ENCODE peak calls at places on chromosome 11, in eight cellular contexts. O is neuronal stem cell, E is endothelial cell of umbilical vein, T is H9, C is IMR-90, K is HCT116, U is mammary epithelial cell, G is GM23248. S is an unnamed sample.

GRCh38 chr11:3345736-3346135 is 33.2 kb downstream of the ZNF195 start:
- DNase-seq in O (no peak), E (no peak), T (no peak), C (no peak), K (no peak), U (no peak), G (no peak), S (no peak)

GRCh38 chr11:69553416-69554357 is 72.2 kb downstream of the LINC01488 start:
- DNase-seq in O (no peak), E (no peak), T (no peak), C (no peak), K (no peak), U (no peak), G (no peak), S (no peak)

GRCh38 chr11:75398906-75399305 is 412 bp upstream of the RPS3 start:
- DNase-seq in O (no peak), E (no peak), T (no peak), C (no peak), K (no peak), U (no peak), G (no peak), S (no peak)

GRCh38 chr11:34775417-34775888 is 140.7 kb downstream of the APIP start:
- DNase-seq in O (no peak), E (no peak), T (no peak), C (no peak), K (no peak), U (no peak), G (no peak), S (peak; percentile 19)

GRCh38 chr11:100830978-100831732 is 144.1 kb downstream of the ARHGAP42 start:
- DNase-seq in O (no peak), E (peak; percentile 24), T (no peak), C (peak; percentile 81), K (no peak), U (peak; percentile 49), G (peak; percentile 69), S (peak; percentile 31)

GRCh38 chr11:122655527-122656072 is at the start of gene UBASH3B:
- DNase-seq in O (peak; percentile 79), E (peak; percentile 90), T (peak; percentile 91), C (peak; percentile 89), K (peak; percentile 71), U (peak; percentile 88), G (peak; percentile 94), S (peak; percentile 92)

GRCh38 chr11:111193924-111194490 is 51.5 kb upstream of the POU2AF2 start:
- DNase-seq in O (no peak), E (no peak), T (no peak), C (no peak), K (no peak), U (peak; percentile 28), G (peak; percentile 45), S (no peak)

GRCh38 chr11:6607190-6607635 is 3.6 kb downstream of the ILK start:
- DNase-seq in O (no peak), E (no peak), T (no peak), C (no peak), K (no peak), U (no peak), G (no peak), S (no peak)

GRCh38 chr11:45717526-45717925 is 52.1 kb upstream of the CHST1 start:
- DNase-seq in O (no peak), E (no peak), T (no peak), C (no peak), K (no peak), U (no peak), G (no peak), S (no peak)

GRCh38 chr11:46290598-46291309 is 13.3 kb downstream of the CREB3L1 start:
- DNase-seq in O (no peak), E (no peak), T (peak; percentile 93), C (peak; percentile 98), K (no peak), U (no peak), G (peak; percentile 97), S (no peak)

GRCh38 chr11:112219476-112220232 is 6.6 kb upstream of the PTS start:
- DNase-seq in O (peak; percentile 67), E (peak; percentile 80), T (peak; percentile 38), C (peak; percentile 81), K (peak; percentile 71), U (peak; percentile 53), G (peak; percentile 76), S (peak; percentile 86)

GRCh38 chr11:64003807-64004589 is 17.8 kb downstream of the OTUB1 start:
- DNase-seq in O (no peak), E (peak; percentile 44), T (no peak), C (no peak), K (no peak), U (no peak), G (peak; percentile 15), S (no peak)

GRCh38 chr11:113372317-113372716 is 15.3 kb upstream of the ANKK1 start:
- DNase-seq in O (no peak), E (peak; percentile 5), T (no peak), C (peak; percentile 38), K (no peak), U (no peak), G (no peak), S (no peak)

GRCh38 chr11:71555508-71555907 is 7.3 kb downstream of the KRTAP5-9 start:
- DNase-seq in O (no peak), E (no peak), T (no peak), C (no peak), K (no peak), U (no peak), G (no peak), S (no peak)

GRCh38 chr11:58442136-58442535 is at the start of gene OR5B12:
- DNase-seq in O (no peak), E (no peak), T (no peak), C (no peak), K (no peak), U (no peak), G (no peak), S (no peak)

GRCh38 chr11:12195773-12196172 is 85.4 kb downstream of the MICAL2 start:
- DNase-seq in O (no peak), E (no peak), T (no peak), C (no peak), K (no peak), U (no peak), G (no peak), S (no peak)

GRCh38 chr11:130858215-130858614 is 58.1 kb downstream of the SNX19 start:
- DNase-seq in O (no peak), E (no peak), T (no peak), C (no peak), K (peak; percentile 26), U (no peak), G (no peak), S (peak; percentile 21)

GRCh38 chr11:117668291-117668690 is 128.7 kb downstream of the DSCAML1 start:
- DNase-seq in O (no peak), E (no peak), T (no peak), C (no peak), K (no peak), U (no peak), G (no peak), S (no peak)

GRCh38 chr11:13249992-13250391 is 27.6 kb upstream of the BMAL1 start:
- DNase-seq in O (no peak), E (peak; percentile 3), T (no peak), C (no peak), K (no peak), U (peak; percentile 20), G (peak; percentile 26), S (peak; percentile 24)

GRCh38 chr11:65417702-65418430 is 4.7 kb upstream of the NEAT1 start:
- DNase-seq in O (no peak), E (peak; percentile 26), T (no peak), C (peak; percentile 28), K (no peak), U (peak; percentile 13), G (peak; percentile 69), S (peak; percentile 47)
- H3K9ac ChIP-seq in O (peak overlapping the region; percentile 53), E (peak overlapping the region; percentile 98), T (no peak overlapping the region), C (peak overlapping the region; percentile 28), K (peak overlapping the region; percentile 95), U (no peak overlapping the region), G (peak overlapping the region; percentile 100), S (no peak overlapping the region)

GRCh38 chr11:129324533-129325175 is 51.0 kb upstream of the BARX2 start:
- DNase-seq in O (no peak), E (no peak), T (no peak), C (no peak), K (no peak), U (no peak), G (peak; percentile 63), S (peak; percentile 46)
- H2AFZ ChIP-seq in O (peak overlapping the region; percentile 76), E (no peak overlapping the region), T (no peak overlapping the region), C (peak overlapping the region; percentile 3), K (no peak overlapping the region), U (no peak overlapping the region), G (peak overlapping the region; percentile 73), S (no peak overlapping the region)

GRCh38 chr11:27213232-27213660 is 149.8 kb downstream of the CCDC34 start:
- DNase-seq in O (peak; percentile 17), E (peak; percentile 48), T (no peak), C (peak; percentile 94), K (no peak), U (peak; percentile 79), G (peak; percentile 94), S (no peak)
- H3K9ac ChIP-seq in O (no peak overlapping the region), E (no peak overlapping the region), T (no peak overlapping the region), C (peak overlapping the region; percentile 14), K (no peak overlapping the region), U (peak overlapping the region; percentile 36), G (peak overlapping the region; percentile 62), S (no peak overlapping the region)

GRCh38 chr11:61907282-61907681 is 10.1 kb downstream of the RAB3IL1 start:
- DNase-seq in O (no peak), E (no peak), T (no peak), C (no peak), K (no peak), U (no peak), G (no peak), S (no peak)

GRCh38 chr11:61910473-61911123 is 6.8 kb downstream of the RAB3IL1 start:
- DNase-seq in O (no peak), E (no peak), T (no peak), C (no peak), K (no peak), U (no peak), G (peak; percentile 27), S (no peak)

GRCh38 chr11:61911124-61911700 is 6.2 kb downstream of the RAB3IL1 start:
- DNase-seq in O (no peak), E (no peak), T (no peak), C (no peak), K (no peak), U (no peak), G (no peak), S (no peak)

GRCh38 chr11:61907871-61908729 is 9.3 kb downstream of the RAB3IL1 start:
- DNase-seq in O (no peak), E (no peak), T (no peak), C (no peak), K (no peak), U (no peak), G (no peak), S (no peak)

DNA sequence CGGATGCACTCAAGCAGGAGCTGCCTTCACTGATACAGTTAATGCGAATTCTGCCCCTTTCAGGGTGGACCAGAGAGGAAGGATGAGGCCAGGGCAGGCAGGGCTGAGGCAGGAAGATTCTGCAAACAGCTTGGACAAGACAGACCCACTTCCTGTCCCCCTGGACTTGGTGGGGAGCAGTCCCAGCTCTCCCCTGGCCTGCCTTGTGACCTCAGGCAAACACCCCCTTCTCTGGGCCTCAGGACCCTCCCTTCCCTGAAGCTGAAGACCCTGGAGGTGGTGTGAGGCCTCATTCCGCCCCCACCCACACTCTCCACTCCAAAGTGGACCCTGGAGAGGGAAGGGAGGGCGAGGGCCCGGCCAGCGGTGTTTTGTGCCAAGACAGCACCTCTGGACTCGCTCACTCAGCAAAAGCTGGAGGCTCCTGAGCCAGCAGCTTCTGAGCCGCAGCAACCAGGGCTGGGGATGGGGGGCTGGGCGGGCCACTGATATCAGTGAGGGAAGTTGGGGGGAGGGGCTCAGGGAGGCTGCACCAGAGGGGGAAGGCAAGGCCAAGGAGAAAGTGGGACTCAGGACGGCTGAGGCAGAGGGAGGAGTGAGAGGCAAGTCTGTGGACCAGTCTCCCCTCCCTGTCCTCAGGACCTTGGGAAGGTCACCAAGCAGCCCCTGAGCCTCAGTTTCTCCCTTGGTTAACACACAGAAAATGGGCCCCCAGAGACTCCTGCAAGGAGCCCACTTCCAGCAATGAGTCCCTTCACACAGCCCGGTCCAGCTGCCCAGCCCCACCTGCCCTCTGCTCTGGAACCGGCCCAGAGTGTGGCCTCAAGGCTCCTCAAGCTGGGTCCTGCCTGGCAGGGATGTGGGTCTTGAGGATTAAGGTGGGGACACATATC is 8.4 kb downstream of the RAB3IL1 start:
- DNase-seq in O (no peak), E (no peak), T (no peak), C (no peak), K (no peak), U (no peak), G (no peak), S (no peak)
- H2AFZ ChIP-seq in O (peak overlapping the region; percentile 72), E (no peak overlapping the region), T (no peak overlapping the region), C (peak overlapping the region; percentile 21), K (no peak overlapping the region), U (no peak overlapping the region), G (no peak overlapping the region), S (no peak overlapping the region)